ENCODE peak calls at places on chromosomes 2 and 18, in seven cellular contexts. One of them, this sample, is unnamed.

GRCh38 chr2:100806550-100806949 is 13.4 kb upstream of the NPAS2 start:
- DNase-seq in hepatocyte: no peak
- DNase-seq in choroid plexus epithelial cell: no peak
- DNase-seq in stimulated activated naive CD8-positive, alpha-beta T cell treated with anti-CD3 and anti-CD28 coated beads, Interleukin-15, Interleukin-2, amounts not matched to agents 100 U/mL and 50 U/mL, for 24 hours: no peak
- DNase-seq in CD8-positive, alpha-beta memory T cell: no peak
- DNase-seq in cardiac muscle cell: no peak
- DNase-seq in DMS153: no peak
- DNase-seq in this sample: no peak

GRCh38 chr18:22817844-22818243 is 115.3 kb upstream of the RBBP8 start:
- DNase-seq in hepatocyte: no peak
- DNase-seq in stimulated activated naive CD8-positive, alpha-beta T cell treated with anti-CD3 and anti-CD28 coated beads, Interleukin-15, Interleukin-2, amounts not matched to agents 100 U/mL and 50 U/mL, for 24 hours: no peak
- DNase-seq in CD8-positive, alpha-beta memory T cell: no peak
- DNase-seq in DMS153: no peak
- DNase-seq in cardiac muscle cell: no peak
- DNase-seq in choroid plexus epithelial cell: peak
- DNase-seq in this sample: no peak

GRCh38 chr2:237727363-237727762 is 71.2 kb upstream of the RBM44 start:
- DNase-seq in DMS153: no peak
- DNase-seq in CD8-positive, alpha-beta memory T cell: no peak
- DNase-seq in hepatocyte: no peak
- DNase-seq in cardiac muscle cell: no peak
- DNase-seq in choroid plexus epithelial cell: no peak
- DNase-seq in stimulated activated naive CD8-positive, alpha-beta T cell treated with anti-CD3 and anti-CD28 coated beads, Interleukin-15, Interleukin-2, amounts not matched to agents 100 U/mL and 50 U/mL, for 24 hours: no peak
- DNase-seq in this sample: no peak

GRCh38 chr2:184579226-184579625 is 19.1 kb upstream of the ZNF804A start:
- DNase-seq in CD8-positive, alpha-beta memory T cell: no peak
- DNase-seq in DMS153: no peak
- DNase-seq in stimulated activated naive CD8-positive, alpha-beta T cell treated with anti-CD3 and anti-CD28 coated beads, Interleukin-15, Interleukin-2, amounts not matched to agents 100 U/mL and 50 U/mL, for 24 hours: no peak
- DNase-seq in hepatocyte: no peak
- DNase-seq in choroid plexus epithelial cell: no peak
- DNase-seq in cardiac muscle cell: no peak
- DNase-seq in this sample: no peak

GRCh38 chr2:233079473-233079877 is 19.3 kb downstream of the INPP5D start:
- DNase-seq in stimulated activated naive CD8-positive, alpha-beta T cell treated with anti-CD3 and anti-CD28 coated beads, Interleukin-15, Interleukin-2, amounts not matched to agents 100 U/mL and 50 U/mL, for 24 hours: peak
- DNase-seq in DMS153: no peak
- DNase-seq in choroid plexus epithelial cell: no peak
- DNase-seq in CD8-positive, alpha-beta memory T cell: no peak
- DNase-seq in hepatocyte: no peak
- DNase-seq in cardiac muscle cell: no peak
- DNase-seq in this sample: no peak

GRCh38 chr2:227388537-227389011 is 825 bp upstream of the SCYGR1 start:
- DNase-seq in cardiac muscle cell: no peak
- DNase-seq in stimulated activated naive CD8-positive, alpha-beta T cell treated with anti-CD3 and anti-CD28 coated beads, Interleukin-15, Interleukin-2, amounts not matched to agents 100 U/mL and 50 U/mL, for 24 hours: no peak
- DNase-seq in CD8-positive, alpha-beta memory T cell: no peak
- DNase-seq in choroid plexus epithelial cell: peak
- DNase-seq in hepatocyte: no peak
- DNase-seq in DMS153: no peak
- DNase-seq in this sample: no peak

GRCh38 chr18:36568487-36568886 is 260.3 kb downstream of the TPGS2 start:
- DNase-seq in DMS153: no peak
- DNase-seq in choroid plexus epithelial cell: no peak
- DNase-seq in stimulated activated naive CD8-positive, alpha-beta T cell treated with anti-CD3 and anti-CD28 coated beads, Interleukin-15, Interleukin-2, amounts not matched to agents 100 U/mL and 50 U/mL, for 24 hours: no peak
- DNase-seq in cardiac muscle cell: peak
- DNase-seq in CD8-positive, alpha-beta memory T cell: no peak
- DNase-seq in hepatocyte: no peak
- DNase-seq in this sample: no peak

GRCh38 chr2:200585730-200586643 is at the start of gene AOX1:
- DNase-seq in choroid plexus epithelial cell: peak
- DNase-seq in hepatocyte: peak
- DNase-seq in stimulated activated naive CD8-positive, alpha-beta T cell treated with anti-CD3 and anti-CD28 coated beads, Interleukin-15, Interleukin-2, amounts not matched to agents 100 U/mL and 50 U/mL, for 24 hours: peak
- DNase-seq in DMS153: no peak
- DNase-seq in cardiac muscle cell: peak
- DNase-seq in CD8-positive, alpha-beta memory T cell: no peak
- DNase-seq in this sample: no peak

GRCh38 chr2:134119117-134119671 is 134.7 kb upstream of the MGAT5 start:
- DNase-seq in stimulated activated naive CD8-positive, alpha-beta T cell treated with anti-CD3 and anti-CD28 coated beads, Interleukin-15, Interleukin-2, amounts not matched to agents 100 U/mL and 50 U/mL, for 24 hours: no peak
- DNase-seq in DMS153: no peak
- DNase-seq in choroid plexus epithelial cell: no peak
- DNase-seq in CD8-positive, alpha-beta memory T cell: no peak
- DNase-seq in hepatocyte: no peak
- DNase-seq in cardiac muscle cell: no peak
- DNase-seq in this sample: no peak

GRCh38 chr18:48599391-48599790 is 60.6 kb downstream of the CTIF start:
- DNase-seq in DMS153: no peak
- DNase-seq in CD8-positive, alpha-beta memory T cell: no peak
- DNase-seq in choroid plexus epithelial cell: no peak
- DNase-seq in hepatocyte: no peak
- DNase-seq in cardiac muscle cell: no peak
- DNase-seq in stimulated activated naive CD8-positive, alpha-beta T cell treated with anti-CD3 and anti-CD28 coated beads, Interleukin-15, Interleukin-2, amounts not matched to agents 100 U/mL and 50 U/mL, for 24 hours: no peak
- DNase-seq in this sample: no peak

GRCh38 chr18:4961121-4961909 is 235.7 kb downstream of the AKAIN1 start:
- DNase-seq in hepatocyte: no peak
- DNase-seq in stimulated activated naive CD8-positive, alpha-beta T cell treated with anti-CD3 and anti-CD28 coated beads, Interleukin-15, Interleukin-2, amounts not matched to agents 100 U/mL and 50 U/mL, for 24 hours: no peak
- DNase-seq in CD8-positive, alpha-beta memory T cell: no peak
- DNase-seq in DMS153: no peak
- DNase-seq in cardiac muscle cell: no peak
- DNase-seq in choroid plexus epithelial cell: no peak
- DNase-seq in this sample: no peak

GRCh38 chr2:163698857-163699256 is 37.0 kb downstream of the FIGN start:
- DNase-seq in DMS153: no peak
- DNase-seq in stimulated activated naive CD8-positive, alpha-beta T cell treated with anti-CD3 and anti-CD28 coated beads, Interleukin-15, Interleukin-2, amounts not matched to agents 100 U/mL and 50 U/mL, for 24 hours: no peak
- DNase-seq in cardiac muscle cell: peak
- DNase-seq in choroid plexus epithelial cell: peak
- DNase-seq in hepatocyte: no peak
- DNase-seq in CD8-positive, alpha-beta memory T cell: no peak
- DNase-seq in this sample: no peak

GRCh38 chr2:113079123-113079522 is 11.4 kb downstream of the IL1F10 start:
- DNase-seq in hepatocyte: no peak
- DNase-seq in CD8-positive, alpha-beta memory T cell: no peak
- DNase-seq in choroid plexus epithelial cell: no peak
- DNase-seq in cardiac muscle cell: no peak
- DNase-seq in stimulated activated naive CD8-positive, alpha-beta T cell treated with anti-CD3 and anti-CD28 coated beads, Interleukin-15, Interleukin-2, amounts not matched to agents 100 U/mL and 50 U/mL, for 24 hours: no peak
- DNase-seq in DMS153: no peak
- DNase-seq in this sample: no peak

GRCh38 chr18:36831139-36831538 is 2.2 kb downstream of the KIAA1328 start:
- DNase-seq in choroid plexus epithelial cell: no peak
- DNase-seq in hepatocyte: no peak
- DNase-seq in DMS153: no peak
- DNase-seq in CD8-positive, alpha-beta memory T cell: no peak
- DNase-seq in stimulated activated naive CD8-positive, alpha-beta T cell treated with anti-CD3 and anti-CD28 coated beads, Interleukin-15, Interleukin-2, amounts not matched to agents 100 U/mL and 50 U/mL, for 24 hours: no peak
- DNase-seq in cardiac muscle cell: no peak
- DNase-seq in this sample: no peak

GRCh38 chr2:236563953-236564352 is 5.7 kb upstream of the ACKR3 start:
- DNase-seq in hepatocyte: no peak
- DNase-seq in DMS153: no peak
- DNase-seq in cardiac muscle cell: no peak
- DNase-seq in choroid plexus epithelial cell: no peak
- DNase-seq in CD8-positive, alpha-beta memory T cell: no peak
- DNase-seq in stimulated activated naive CD8-positive, alpha-beta T cell treated with anti-CD3 and anti-CD28 coated beads, Interleukin-15, Interleukin-2, amounts not matched to agents 100 U/mL and 50 U/mL, for 24 hours: no peak
- DNase-seq in this sample: no peak

GRCh38 chr2:23673830-23674679 is 252.9 kb downstream of the ATAD2B start:
- DNase-seq in cardiac muscle cell: peak
- DNase-seq in stimulated activated naive CD8-positive, alpha-beta T cell treated with anti-CD3 and anti-CD28 coated beads, Interleukin-15, Interleukin-2, amounts not matched to agents 100 U/mL and 50 U/mL, for 24 hours: no peak
- DNase-seq in DMS153: no peak
- DNase-seq in CD8-positive, alpha-beta memory T cell: no peak
- DNase-seq in hepatocyte: peak
- DNase-seq in choroid plexus epithelial cell: peak
- DNase-seq in this sample: no peak

GRCh38 chr2:191213333-191213732 is 31.9 kb upstream of the MYO1B start:
- DNase-seq in DMS153: no peak
- DNase-seq in choroid plexus epithelial cell: no peak
- DNase-seq in cardiac muscle cell: no peak
- DNase-seq in hepatocyte: no peak
- DNase-seq in stimulated activated naive CD8-positive, alpha-beta T cell treated with anti-CD3 and anti-CD28 coated beads, Interleukin-15, Interleukin-2, amounts not matched to agents 100 U/mL and 50 U/mL, for 24 hours: no peak
- DNase-seq in CD8-positive, alpha-beta memory T cell: no peak
- DNase-seq in this sample: no peak

GRCh38 chr18:77572537-77572936 is 322.9 kb downstream of the GALR1 start:
- DNase-seq in DMS153: no peak
- DNase-seq in hepatocyte: no peak
- DNase-seq in CD8-positive, alpha-beta memory T cell: no peak
- DNase-seq in stimulated activated naive CD8-positive, alpha-beta T cell treated with anti-CD3 and anti-CD28 coated beads, Interleukin-15, Interleukin-2, amounts not matched to agents 100 U/mL and 50 U/mL, for 24 hours: no peak
- DNase-seq in cardiac muscle cell: no peak
- DNase-seq in choroid plexus epithelial cell: no peak
- DNase-seq in this sample: no peak

GRCh38 chr2:43707255-43707654 is 31.0 kb upstream of the C1GALT1C1L start:
- DNase-seq in choroid plexus epithelial cell: peak
- DNase-seq in hepatocyte: no peak
- DNase-seq in cardiac muscle cell: no peak
- DNase-seq in stimulated activated naive CD8-positive, alpha-beta T cell treated with anti-CD3 and anti-CD28 coated beads, Interleukin-15, Interleukin-2, amounts not matched to agents 100 U/mL and 50 U/mL, for 24 hours: no peak
- DNase-seq in DMS153: no peak
- DNase-seq in CD8-positive, alpha-beta memory T cell: no peak
- DNase-seq in this sample: no peak

GRCh38 chr2:199973703-199974102 is 18.3 kb downstream of the MAIP1 start:
- DNase-seq in choroid plexus epithelial cell: peak
- DNase-seq in cardiac muscle cell: peak
- DNase-seq in hepatocyte: peak
- DNase-seq in DMS153: no peak
- DNase-seq in stimulated activated naive CD8-positive, alpha-beta T cell treated with anti-CD3 and anti-CD28 coated beads, Interleukin-15, Interleukin-2, amounts not matched to agents 100 U/mL and 50 U/mL, for 24 hours: no peak
- DNase-seq in CD8-positive, alpha-beta memory T cell: no peak
- DNase-seq in this sample: no peak